ENCODE peak calls at places on chromosome 12, in seven cellular contexts. B, J, G, L, K, T and I are unnamed samples.

GRCh38 chr12:124577986-124578385 is 10.6 kb upstream of the NCOR2 start:
- DNase-seq in K (peak), J (no peak), B (no peak), G (no peak), T (no peak), L (no peak), I (no peak)

GRCh38 chr12:49809369-49810158 is 18.6 kb downstream of the NCKAP5L start:
- DNase-seq in L (no peak), G (peak), K (no peak), T (no peak), J (no peak), B (no peak), I (no peak)

GRCh38 chr12:6238875-6239274 is 38.7 kb downstream of the CD9 start:
- DNase-seq in T (no peak), B (no peak), K (no peak), G (no peak), L (no peak), J (no peak), I (no peak)

GRCh38 chr12:89507015-89507824 is 17.4 kb downstream of the GALNT4 start:
- DNase-seq in B (no peak), K (no peak), L (peak), T (no peak), G (peak), J (no peak), I (no peak)

GRCh38 chr12:83016226-83016835 is 329.6 kb downstream of the TMTC2 start:
- DNase-seq in L (peak), J (no peak), T (peak), G (peak), K (peak), B (peak), I (no peak)

GRCh38 chr12:112714166-112714565 is 77.4 kb upstream of the RPH3A start:
- DNase-seq in G (no peak), J (no peak), L (no peak), B (no peak), T (no peak), K (no peak), I (no peak)

GRCh38 chr12:88658009-88658408 is 77.7 kb upstream of the KITLG start:
- DNase-seq in J (no peak), B (no peak), G (peak), T (no peak), L (no peak), K (no peak), I (no peak)

GRCh38 chr12:45973526-45973925 is 16.8 kb downstream of the SCAF11 start:
- DNase-seq in T (no peak), B (peak), L (no peak), K (no peak), J (no peak), G (peak), I (no peak)

GRCh38 chr12:57838594-57839302 is 7.8 kb downstream of the CTDSP2 start:
- DNase-seq in T (no peak), G (peak), B (no peak), J (no peak), L (no peak), K (no peak), I (peak)